ENCODE peak calls at places on chromosomes 4 and X, in four cellular contexts. I is A549; C is activated CD4-positive, alpha-beta T cell treated with anti-CD3 and anti-CD28 coated beads, Interleukin-2, amount 10 ng/mL, durations not matched to agents 7 days and 5 days; T is NCI-H1417. Y is an unnamed sample.

GRCh38 chr4:24508541-24508940 is 75.8 kb downstream of the DHX15 start:
- DNase-seq in I (no peak), C (no peak), T (no peak), Y (no peak)

GRCh38 chr4:73612032-73612431 is 8.2 kb downstream of the RASSF6 start:
- DNase-seq in I (no peak), C (no peak), T (no peak), Y (no peak)

GRCh38 chrX:20947411-20947912 is 426.8 kb upstream of the CNKSR2 start:
- DNase-seq in I (no peak), C (no peak), T (no peak), Y (no peak)

GRCh38 chr4:158781963-158782362 is 13.1 kb downstream of the FNIP2 start:
- DNase-seq in I (no peak), C (no peak), T (no peak), Y (no peak)

GRCh38 chr4:4415806-4416805 is 29.2 kb downstream of the NSG1 start:
- DNase-seq in I (no peak), C (no peak), T (no peak), Y (no peak)

GRCh38 chr4:186954956-186955355 is 231.3 kb upstream of the FAT1 start:
- DNase-seq in I (no peak), C (no peak), T (no peak), Y (no peak)

GRCh38 chr4:178414042-178414441 is 971.8 kb upstream of the AGA start:
- DNase-seq in I (no peak), C (no peak), T (no peak), Y (no peak)

GRCh38 chr4:185192059-185192458 is 11.7 kb downstream of the CFAP97 start:
- DNase-seq in I (no peak), C (no peak), T (no peak), Y (no peak)

GRCh38 chr4:77817304-77818076 is 1.7 kb downstream of the CNOT6L start:
- DNase-seq in I (no peak), C (peak; percentile 18), T (peak; percentile 35), Y (peak; percentile 30)

GRCh38 chr4:151667025-151667424 is 93.8 kb downstream of the GATB start:
- DNase-seq in I (no peak), C (no peak), T (no peak), Y (peak; percentile 67)

GRCh38 chrX:129323115-129323514 is 200.2 kb downstream of the SMARCA1 start:
- DNase-seq in I (no peak), C (no peak), T (no peak), Y (no peak)

GRCh38 chr4:88599714-88600113 is 7.4 kb downstream of the HERC3 start:
- DNase-seq in I (no peak), C (no peak), T (no peak), Y (no peak)

GRCh38 chr4:107564326-107564725 is 155.7 kb downstream of the PAPSS1 start:
- DNase-seq in I (no peak), C (no peak), T (no peak), Y (no peak)

GRCh38 chr4:41976775-41977516 is 4.6 kb upstream of the DCAF4L1 start:
- DNase-seq in I (no peak), C (no peak), T (no peak), Y (no peak)

GRCh38 chr4:85086721-85087120 is 120.2 kb upstream of the WDFY3 start:
- DNase-seq in I (no peak), C (no peak), T (no peak), Y (no peak)

GRCh38 chr4:75344915-75345314 is 169.3 kb downstream of the RCHY1 start:
- DNase-seq in I (peak; percentile 4), C (no peak), T (no peak), Y (no peak)

GRCh38 chrX:54930291-54931049 is 9.8 kb downstream of the TRO start:
- DNase-seq in I (no peak), C (no peak), T (no peak), Y (no peak)

GRCh38 chr4:141706445-141706844 is 70.1 kb downstream of the IL15 start:
- DNase-seq in I (no peak), C (no peak), T (no peak), Y (no peak)

GRCh38 chr4:98851806-98852205 is 77.1 kb downstream of the EIF4E start:
- DNase-seq in I (no peak), C (no peak), T (no peak), Y (no peak)

GRCh38 chr4:168153596-168154440 is 61.5 kb downstream of the ANXA10 start:
- DNase-seq in I (peak; percentile 82), C (peak; percentile 62), T (peak; percentile 53), Y (peak; percentile 68)

GRCh38 chr4:103207673-103208072 is 9.5 kb upstream of the CENPE start:
- DNase-seq in I (peak; percentile 11), C (no peak), T (peak; percentile 37), Y (no peak)

GRCh38 chrX:47815901-47816845 is 20.5 kb upstream of the ZNF81 start:
- DNase-seq in I (peak; percentile 26), C (no peak), T (no peak), Y (no peak)

GRCh38 chr4:126851391-126851790 is 781.4 kb upstream of the INTU start:
- DNase-seq in I (no peak), C (no peak), T (no peak), Y (no peak)

GRCh38 chr4:55636622-55636999 is 513 bp upstream of the NMU start:
- DNase-seq in I (no peak), C (no peak), T (no peak), Y (no peak)